ENCODE peak calls at places on chromosomes 12 and 14, in five cellular contexts. H, A, D, V and M are unnamed samples.

GRCh38 chr12:121413917-121414316 is 14.0 kb downstream of the RNF34 start:
- DNase-seq in H (no peak), A (no peak), D (no peak), V (no peak), M (no peak)

GRCh38 chr12:92234533-92234932 is 88.9 kb upstream of the BTG1 start:
- DNase-seq in H (no peak), A (no peak), D (no peak), V (no peak), M (no peak)

GRCh38 chr14:82855912-82856381 is 1322.3 kb upstream of the SEL1L start:
- DNase-seq in H (no peak), A (no peak), D (no peak), V (peak), M (peak)

GRCh38 chr12:106739815-106740552 is 34.5 kb upstream of the RIC8B start:
- DNase-seq in H (no peak), A (no peak), D (no peak), V (no peak), M (no peak)

GRCh38 chr12:9711664-9712063 is 21.2 kb downstream of the CLECL1 start:
- DNase-seq in H (no peak), A (no peak), D (no peak), V (no peak), M (no peak)

GRCh38 chr12:104586325-104587048 is 129.7 kb downstream of the CHST11 start:
- DNase-seq in H (no peak), A (no peak), D (no peak), V (no peak), M (no peak)

GRCh38 chr12:3704512-3705348 is 48.2 kb downstream of the CRACR2A start:
- DNase-seq in H (no peak), A (no peak), D (no peak), V (peak), M (no peak)

GRCh38 chr12:88113871-88114270 is 28.0 kb downstream of the CEP290 start:
- DNase-seq in H (no peak), A (no peak), D (no peak), V (no peak), M (no peak)

GRCh38 chr12:111437816-111438454 is 32.2 kb downstream of the SH2B3 start:
- DNase-seq in H (no peak), A (no peak), D (no peak), V (no peak), M (peak)

GRCh38 chr12:67222302-67222701 is 46.9 kb upstream of the CAND1 start:
- DNase-seq in H (no peak), A (no peak), D (no peak), V (peak), M (peak)

GRCh38 chr14:106372870-106373657 is 846.7 kb downstream of the TMEM121 start:
- DNase-seq in H (peak), A (peak), D (peak), V (peak), M (peak)

GRCh38 chr14:43901950-43902349 is 605.1 kb downstream of the FSCB start:
- DNase-seq in H (no peak), A (no peak), D (no peak), V (peak), M (peak)

GRCh38 chr14:35687335-35687939 is 121.7 kb downstream of the RALGAPA1 start:
- DNase-seq in H (peak), A (peak), D (peak), V (peak), M (peak)

GRCh38 chr14:78595797-78596196 is 425.6 kb downstream of the NRXN3 start:
- DNase-seq in H (no peak), A (no peak), D (peak), V (peak), M (peak)

GRCh38 chr12:19434538-19434937 is 4.8 kb upstream of the AEBP2 start:
- DNase-seq in H (no peak), A (no peak), D (no peak), V (no peak), M (no peak)